ENCODE peak calls at places on chromosomes 1 and 21, in four cellular contexts. D, Q, X and P are unnamed samples.

GRCh38 chr21:31887596-31887920 is 14.7 kb downstream of the HUNK start:
- DNase-seq in X (no peak), Q (peak; percentile 52), D (no peak), P (peak; percentile 20)

GRCh38 chr1:36871146-36871971 is 163.0 kb downstream of the GRIK3 start:
- DNase-seq in X (peak; percentile 66), Q (no peak), D (no peak), P (no peak)

GRCh38 chr1:43946244-43947060 is at the start of gene IPO13:
- DNase-seq in Q (peak; percentile 93), D (peak; percentile 98), X (peak; percentile 97), P (peak; percentile 95)

GRCh38 chr1:69911301-69911801 is 294.0 kb downstream of the LRRC40 start:
- DNase-seq in Q (no peak), D (no peak), X (no peak), P (no peak)

GRCh38 chr1:153794671-153795324 is 19.6 kb downstream of the SLC27A3 start:
- DNase-seq in D (no peak), Q (peak; percentile 19), X (peak; percentile 69), P (no peak)

GRCh38 chr1:200366577-200367253 is 43.1 kb downstream of the ZNF281 start:
- DNase-seq in Q (no peak), D (no peak), X (no peak), P (no peak)

GRCh38 chr1:226892534-226892895 is 22.1 kb downstream of the PSEN2 start:
- DNase-seq in Q (no peak), X (no peak), D (no peak), P (no peak)

GRCh38 chr21:32184485-32184884 is 94.4 kb downstream of the MIS18A start:
- DNase-seq in D (no peak), X (no peak), Q (no peak), P (no peak)

GRCh38 chr1:33120436-33121231 is 39.7 kb downstream of the AZIN2 start:
- DNase-seq in Q (no peak), X (no peak), D (no peak), P (no peak)

GRCh38 chr1:201720522-201720844 is 108.5 kb upstream of the IPO9 start:
- DNase-seq in X (no peak), D (no peak), Q (no peak), P (no peak)

GRCh38 chr1:54453509-54453908 is 47.3 kb upstream of the SSBP3 start:
- DNase-seq in Q (no peak), D (no peak), X (peak; percentile 22), P (no peak)

GRCh38 chr1:78840447-78841251 is 165.9 kb downstream of the ADGRL4 start:
- DNase-seq in Q (no peak), D (peak; percentile 11), X (no peak), P (no peak)

GRCh38 chr1:226722240-226722900 is 16.7 kb downstream of the ITPKB start:
- DNase-seq in X (no peak), D (no peak), Q (no peak), P (no peak)

GRCh38 chr1:223531742-223532341 is 133.7 kb downstream of the CAPN8 start:
- DNase-seq in X (no peak), Q (peak; percentile 38), D (peak; percentile 61), P (peak; percentile 36)

GRCh38 chr1:25707280-25708016 is 90.9 kb downstream of the MAN1C1 start:
- DNase-seq in D (no peak), X (peak; percentile 27), Q (no peak), P (no peak)

GRCh38 chr1:16425125-16426025 is 11.8 kb downstream of the SPATA21 start:
- DNase-seq in D (no peak), X (no peak), Q (no peak), P (no peak)

GRCh38 chr1:10979483-10979920 is 33.0 kb upstream of the TARDBP start:
- DNase-seq in Q (peak; percentile 65), D (no peak), X (peak; percentile 82), P (no peak)

GRCh38 chr1:205449750-205450443 is 5.9 kb downstream of the BLACAT1 start:
- DNase-seq in X (no peak), Q (no peak), D (peak; percentile 7), P (no peak)

GRCh38 chr1:234875953-234876814 is 252.5 kb downstream of the TOMM20 start:
- DNase-seq in Q (peak; percentile 38), X (peak; percentile 59), D (peak; percentile 50), P (no peak)

GRCh38 chr1:244545511-244545910 is 84.4 kb downstream of the CATSPERE start:
- DNase-seq in X (no peak), D (no peak), Q (no peak), P (no peak)

GRCh38 chr1:234433563-234434285 is 45.3 kb downstream of the TARBP1 start:
- DNase-seq in Q (no peak), D (peak; percentile 24), X (no peak), P (no peak)

GRCh38 chr1:109151146-109151545 is 37.2 kb downstream of the ELAPOR1 start:
- DNase-seq in D (no peak), Q (no peak), X (no peak), P (peak; percentile 50)

GRCh38 chr1:204420039-204421004 is 8.7 kb upstream of the PPP1R15B start:
- DNase-seq in D (peak; percentile 59), X (no peak), Q (no peak), P (no peak)

GRCh38 chr1:220881918-220882891 is 3.0 kb downstream of the HLX start:
- DNase-seq in X (peak; percentile 92), D (no peak), Q (no peak), P (no peak)

GRCh38 chr1:119731060-119731459 is 19.3 kb downstream of the PHGDH start:
- DNase-seq in X (no peak), Q (no peak), D (no peak), P (no peak)

GRCh38 chr21:41861255-41861654 is 17.9 kb downstream of the PRDM15 start:
- DNase-seq in Q (no peak), D (no peak), X (no peak), P (no peak)

GRCh38 chr1:110674337-110675059 is at the start of gene KCNA3:
- DNase-seq in D (peak; percentile 67), Q (no peak), X (no peak), P (peak; percentile 38)

GRCh38 chr1:245383396-245384330 is 228.9 kb downstream of the KIF26B start:
- DNase-seq in X (no peak), Q (no peak), D (no peak), P (no peak)

GRCh38 chr1:104592926-104593325 is 843.2 kb downstream of the AMY1C start:
- DNase-seq in X (no peak), D (no peak), Q (no peak), P (no peak)

GRCh38 chr1:230267338-230268065 is 158.6 kb downstream of the PGBD5 start:
- DNase-seq in X (no peak), Q (no peak), D (no peak), P (no peak)

GRCh38 chr1:76687324-76688018 is 179.8 kb upstream of the ST6GALNAC5 start:
- DNase-seq in X (no peak), Q (no peak), D (no peak), P (no peak)

GRCh38 chr1:161182214-161182613 is 4.9 kb upstream of the B4GALT3 start:
- DNase-seq in Q (no peak), X (no peak), D (peak; percentile 89), P (no peak)

GRCh38 chr1:161185732-161186311 is 8.5 kb upstream of the B4GALT3 start:
- DNase-seq in X (no peak), D (peak; percentile 70), Q (no peak), P (no peak)

GRCh38 chr1:161188381-161188780 is 10.5 kb downstream of the ADAMTS4 start:
- DNase-seq in Q (no peak), X (no peak), D (no peak), P (no peak)

GRCh38 chr1:161187311-161187710 is 10.0 kb upstream of the B4GALT3 start:
- DNase-seq in D (no peak), Q (no peak), X (no peak), P (no peak)

DNA sequence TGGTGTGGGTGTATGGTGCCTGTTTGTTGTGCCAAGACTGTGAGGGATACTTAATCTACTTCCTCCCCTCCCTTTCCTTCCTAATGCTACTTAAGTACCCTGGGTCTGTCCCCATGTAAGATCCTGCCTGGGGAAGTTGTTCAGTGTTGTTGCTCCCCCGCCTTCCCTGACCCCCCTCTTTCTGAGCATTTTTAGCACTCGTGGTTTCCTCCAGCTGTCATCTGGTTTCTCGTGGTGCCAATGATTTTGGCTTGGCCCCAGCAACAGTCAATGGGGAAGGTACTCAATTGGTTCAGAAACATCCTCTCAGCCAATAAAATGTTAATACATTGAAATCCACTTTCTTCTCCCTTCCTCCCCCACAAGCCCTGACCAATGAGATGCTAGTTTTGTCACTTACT is 8.0 kb upstream of the B4GALT3 start:
- DNase-seq in D (peak; percentile 97), X (peak; percentile 87), Q (peak; percentile 85), P (peak; percentile 91)
- H3K4me3 ChIP-seq in D (peak overlapping the region; percentile 63), X (no peak overlapping the region), Q (no peak overlapping the region), P (no peak overlapping the region)

DNA sequence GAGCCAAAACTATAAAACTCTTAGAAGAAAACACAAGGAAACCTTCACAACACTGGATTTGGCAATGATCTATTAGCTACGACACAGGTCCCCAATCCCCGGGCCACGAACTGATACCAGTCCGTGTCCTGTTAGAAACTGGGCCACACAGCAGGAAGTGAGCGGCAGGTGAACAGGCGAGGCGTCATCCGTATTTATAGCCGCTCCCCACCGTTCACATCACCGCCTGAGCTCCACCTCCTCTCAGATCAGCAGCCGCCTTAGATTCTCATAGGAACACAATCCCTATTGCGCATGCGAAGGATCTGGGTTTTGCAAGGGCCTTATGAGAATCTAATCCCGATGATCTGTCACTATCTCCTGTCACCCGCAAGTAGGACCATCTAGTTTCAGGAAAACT is 11.9 kb downstream of the TFB2M start:
- DNase-seq in Q (no peak), D (no peak), X (no peak), P (no peak)
- H3K4me3 ChIP-seq in Q (no peak overlapping the region), D (no peak overlapping the region), X (no peak overlapping the region), P (no peak overlapping the region)

DNA sequence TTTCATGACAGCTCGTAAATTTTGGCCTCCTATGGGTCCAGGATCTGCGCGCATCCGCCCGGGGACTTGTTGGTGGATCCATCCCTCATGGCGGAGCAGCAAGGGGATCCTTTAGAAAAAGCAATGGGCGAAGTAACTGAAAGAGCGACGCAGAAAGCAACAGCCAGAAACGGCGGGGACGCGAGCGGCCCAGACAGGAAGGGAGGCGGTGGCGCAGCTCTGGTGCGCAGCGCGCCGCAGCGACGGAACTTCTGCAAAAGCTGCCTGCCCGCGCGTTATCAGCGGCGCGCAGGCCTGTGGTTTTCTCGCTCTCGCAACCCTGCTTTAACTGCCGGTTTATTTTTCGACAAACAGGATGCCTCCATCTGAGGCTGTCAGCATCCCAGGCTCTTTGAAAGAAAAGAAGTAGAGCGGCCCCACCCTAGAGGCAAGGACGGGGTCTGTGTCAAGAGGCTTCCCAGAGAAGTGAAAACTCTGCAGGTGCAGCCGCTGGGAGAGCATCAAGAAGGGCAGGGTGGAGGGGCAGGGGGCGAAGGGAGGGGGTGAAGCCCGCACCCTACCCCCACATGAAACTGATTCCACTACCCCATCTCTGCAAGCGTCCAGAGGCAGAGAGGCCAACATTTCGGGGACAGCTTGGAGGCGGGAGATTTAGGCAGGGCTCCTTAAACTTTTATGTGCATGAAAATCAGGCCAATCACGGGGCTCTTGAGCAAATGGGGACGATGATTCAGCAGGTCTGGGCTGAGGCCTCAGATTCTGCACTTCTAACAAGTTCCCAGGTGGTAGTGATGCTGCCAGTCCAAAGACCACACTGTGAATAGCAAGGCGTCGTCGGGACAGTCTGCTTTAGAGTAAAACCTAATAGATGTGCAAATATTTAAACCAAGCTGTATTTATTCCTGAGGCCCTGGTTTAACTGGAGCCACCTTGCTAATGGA is 22.2 kb downstream of the RUNX1 start:
- DNase-seq in Q (peak; percentile 59), X (peak; percentile 71), D (peak; percentile 74), P (peak; percentile 66)
- H3K4me3 ChIP-seq in Q (peak overlapping the region; percentile 30), X (no peak overlapping the region), D (peak overlapping the region; percentile 14), P (peak overlapping the region; percentile 26)

DNA sequence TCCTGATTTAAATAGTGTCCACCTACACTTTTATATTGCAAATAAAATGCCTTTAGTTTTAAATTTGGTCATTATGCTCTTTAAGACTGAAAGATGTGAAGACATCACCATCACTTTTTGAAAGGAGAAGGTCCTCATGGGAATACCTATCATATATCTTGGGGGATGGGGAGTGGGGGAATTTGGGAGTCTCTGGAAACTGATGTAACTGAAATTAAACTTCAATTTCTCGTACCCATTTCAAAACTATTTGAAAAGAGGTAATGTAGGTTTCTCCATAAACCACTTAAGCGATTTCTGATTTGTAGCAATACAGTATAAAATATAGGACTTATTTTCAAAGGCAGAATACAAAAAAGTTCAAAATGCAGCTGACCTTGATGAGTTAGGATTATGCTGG is 924 bp downstream of the EXTL2 start:
- DNase-seq in X (no peak), D (no peak), Q (no peak), P (no peak)
- H3K4me3 ChIP-seq in X (peak overlapping the region; percentile 77), D (peak overlapping the region; percentile 64), Q (no peak overlapping the region), P (no peak overlapping the region)